ENCODE peak calls at places on chromosomes 11 and 22, in four cellular contexts. One of them, this sample, is unnamed. For H3K9me3, the result is how much of the 10 kb centered on the place peaks cover.

GRCh38 chr11:30725645-30726195 is 139.6 kb upstream of the MPPED2 start:
- DNase-seq in psoas muscle: no peak
- DNase-seq in cardiac muscle cell: no peak
- DNase-seq in mesenchymal stem cell: no peak
- DNase-seq in this sample: no peak

GRCh38 chr22:19960491-19961200 is 19.0 kb upstream of the TXNRD2 start:
- DNase-seq in mesenchymal stem cell: no peak
- DNase-seq in cardiac muscle cell: no peak
- DNase-seq in psoas muscle: no peak
- DNase-seq in this sample: no peak

GRCh38 chr11:43837879-43838278 is 42.8 kb upstream of the ALKBH3 start:
- DNase-seq in mesenchymal stem cell: peak
- DNase-seq in cardiac muscle cell: no peak
- DNase-seq in psoas muscle: no peak
- DNase-seq in this sample: no peak

GRCh38 chr11:12170501-12170900 is 60.1 kb downstream of the MICAL2 start:
- DNase-seq in psoas muscle: no peak
- DNase-seq in mesenchymal stem cell: no peak
- DNase-seq in cardiac muscle cell: no peak
- DNase-seq in this sample: no peak

GRCh38 chr22:37014835-37015586 is 4.2 kb downstream of the TST start:
- DNase-seq in cardiac muscle cell: no peak
- DNase-seq in psoas muscle: peak
- DNase-seq in mesenchymal stem cell: no peak
- DNase-seq in this sample: no peak

GRCh38 chr22:32558681-32559355 is 84.2 kb downstream of the FBXO7 start:
- DNase-seq in mesenchymal stem cell: peak
- DNase-seq in cardiac muscle cell: no peak
- DNase-seq in psoas muscle: peak
- DNase-seq in this sample: peak

GRCh38 chr11:92810423-92810822 is 159.0 kb upstream of the MTNR1B start:
- DNase-seq in cardiac muscle cell: no peak
- DNase-seq in mesenchymal stem cell: no peak
- DNase-seq in psoas muscle: no peak
- DNase-seq in this sample: no peak

GRCh38 chr11:65491614-65492386 is 7.0 kb upstream of the MALAT1 start:
- DNase-seq in cardiac muscle cell: no peak
- DNase-seq in psoas muscle: peak
- DNase-seq in mesenchymal stem cell: peak
- DNase-seq in this sample: peak

GRCh38 chr11:66957971-66958231 is 282 bp downstream of the PC start:
- DNase-seq in psoas muscle: no peak
- DNase-seq in cardiac muscle cell: no peak
- DNase-seq in mesenchymal stem cell: no peak
- DNase-seq in this sample: no peak

GRCh38 chr22:36026741-36027140 is 1.9 kb downstream of the RBFOX2 start:
- DNase-seq in cardiac muscle cell: peak
- DNase-seq in psoas muscle: no peak
- DNase-seq in mesenchymal stem cell: peak
- DNase-seq in this sample: peak

GRCh38 chr22:31244044-31244942 is 32.2 kb downstream of the LIMK2 start:
- DNase-seq in cardiac muscle cell: peak
- DNase-seq in psoas muscle: peak
- DNase-seq in mesenchymal stem cell: peak
- DNase-seq in this sample: peak

GRCh38 chr22:49815641-49816071 is 12.0 kb downstream of the BRD1 start:
- DNase-seq in mesenchymal stem cell: no peak
- DNase-seq in psoas muscle: peak
- DNase-seq in cardiac muscle cell: no peak
- DNase-seq in this sample: no peak

GRCh38 chr11:120108154-120108784 is 29.6 kb downstream of the TRIM29 start:
- DNase-seq in cardiac muscle cell: peak
- DNase-seq in psoas muscle: peak
- DNase-seq in mesenchymal stem cell: peak
- DNase-seq in this sample: peak

GRCh38 chr11:107840120-107840479 is 18.5 kb downstream of the SLC35F2 start:
- DNase-seq in mesenchymal stem cell: no peak
- DNase-seq in cardiac muscle cell: no peak
- DNase-seq in psoas muscle: no peak
- DNase-seq in this sample: peak

GRCh38 chr11:22787565-22788162 is 41.9 kb downstream of the SVIP start:
- DNase-seq in psoas muscle: no peak
- DNase-seq in cardiac muscle cell: peak
- DNase-seq in mesenchymal stem cell: peak
- DNase-seq in this sample: no peak

GRCh38 chr22:34972498-34972897 is 93.5 kb upstream of the ISX start:
- DNase-seq in psoas muscle: no peak
- DNase-seq in cardiac muscle cell: no peak
- DNase-seq in mesenchymal stem cell: no peak
- DNase-seq in this sample: peak

GRCh38 chr11:62149986-62150886 is 26.4 kb downstream of the INCENP start:
- DNase-seq in psoas muscle: no peak
- DNase-seq in mesenchymal stem cell: no peak
- DNase-seq in cardiac muscle cell: no peak
- DNase-seq in this sample: no peak

GRCh38 chr11:114208371-114208770 is 87.8 kb upstream of the NNMT start:
- DNase-seq in cardiac muscle cell: no peak
- DNase-seq in psoas muscle: no peak
- DNase-seq in mesenchymal stem cell: no peak
- DNase-seq in this sample: no peak

GRCh38 chr11:1933416-1934325 is 13.5 kb upstream of the MRPL23 start:
- DNase-seq in psoas muscle: peak
- DNase-seq in cardiac muscle cell: no peak
- DNase-seq in mesenchymal stem cell: no peak
- DNase-seq in this sample: no peak

GRCh38 chr11:99531468-99531867 is 510.7 kb downstream of the CNTN5 start:
- DNase-seq in mesenchymal stem cell: no peak
- DNase-seq in cardiac muscle cell: no peak
- DNase-seq in psoas muscle: no peak
- DNase-seq in this sample: no peak

GRCh38 chr11:62546244-62546936 is at the start of gene AHNAK:
- DNase-seq in psoas muscle: peak
- DNase-seq in mesenchymal stem cell: peak
- DNase-seq in cardiac muscle cell: peak
- DNase-seq in this sample: peak

GRCh38 chr11:45264839-45265515 is 21.2 kb downstream of the SYT13 start:
- DNase-seq in cardiac muscle cell: no peak
- DNase-seq in mesenchymal stem cell: peak
- DNase-seq in psoas muscle: no peak
- DNase-seq in this sample: peak

GRCh38 chr22:49735411-49736311 is 92.0 kb downstream of the BRD1 start:
- DNase-seq in cardiac muscle cell: peak
- DNase-seq in psoas muscle: no peak
- DNase-seq in mesenchymal stem cell: no peak
- DNase-seq in this sample: no peak

GRCh38 chr11:112310414-112310813 is 49.8 kb upstream of the PLET1 start:
- DNase-seq in psoas muscle: no peak
- DNase-seq in cardiac muscle cell: no peak
- DNase-seq in mesenchymal stem cell: peak
- DNase-seq in this sample: no peak

GRCh38 chr11:76313913-76314740 is 66.8 kb downstream of the THAP12 start:
- DNase-seq in cardiac muscle cell: no peak
- DNase-seq in mesenchymal stem cell: peak
- DNase-seq in psoas muscle: peak
- DNase-seq in this sample: no peak

GRCh38 chr11:28767574-28767973 is 659.4 kb downstream of the METTL15 start:
- DNase-seq in cardiac muscle cell: no peak
- DNase-seq in psoas muscle: no peak
- DNase-seq in mesenchymal stem cell: peak
- DNase-seq in this sample: no peak

GRCh38 chr22:25970348-25970995 is 198.8 kb upstream of the SEZ6L start:
- DNase-seq in psoas muscle: peak
- DNase-seq in cardiac muscle cell: peak
- DNase-seq in mesenchymal stem cell: no peak
- DNase-seq in this sample: no peak

GRCh38 chr11:77525455-77526091 is 51.7 kb upstream of the PAK1 start:
- DNase-seq in psoas muscle: no peak
- DNase-seq in cardiac muscle cell: no peak
- DNase-seq in mesenchymal stem cell: no peak
- DNase-seq in this sample: no peak

GRCh38 chr11:132718711-132719641 is 813.3 kb downstream of the OPCML start:
- DNase-seq in mesenchymal stem cell: peak
- DNase-seq in psoas muscle: no peak
- DNase-seq in cardiac muscle cell: no peak
- DNase-seq in this sample: no peak

GRCh38 chr11:130874396-130874795 is 41.9 kb downstream of the SNX19 start:
- DNase-seq in mesenchymal stem cell: no peak
- DNase-seq in cardiac muscle cell: no peak
- DNase-seq in psoas muscle: no peak
- DNase-seq in this sample: no peak

GRCh38 chr11:64799256-64799924 is 3.6 kb downstream of the MAP4K2 start:
- DNase-seq in psoas muscle: peak
- DNase-seq in cardiac muscle cell: no peak
- DNase-seq in mesenchymal stem cell: no peak
- DNase-seq in this sample: no peak

GRCh38 chr22:43135565-43135964 is 7.6 kb downstream of the MCAT start:
- DNase-seq in mesenchymal stem cell: no peak
- DNase-seq in psoas muscle: no peak
- DNase-seq in cardiac muscle cell: no peak
- DNase-seq in this sample: no peak
- H3K9me3 ChIP-seq in mesenchymal stem cell: under half
- H3K9me3 ChIP-seq in psoas muscle: under half
- H3K9me3 ChIP-seq in cardiac muscle cell: under half
- H3K9me3 ChIP-seq in this sample: under half

GRCh38 chr22:47841166-47841565 is 1078.7 kb downstream of the TBC1D22A start:
- DNase-seq in psoas muscle: no peak
- DNase-seq in mesenchymal stem cell: no peak
- DNase-seq in cardiac muscle cell: no peak
- DNase-seq in this sample: no peak

GRCh38 chr22:47835726-47836125 is 1073.3 kb downstream of the TBC1D22A start:
- DNase-seq in cardiac muscle cell: no peak
- DNase-seq in psoas muscle: no peak
- DNase-seq in mesenchymal stem cell: peak
- DNase-seq in this sample: peak

GRCh38 chr22:47839586-47840245 is 1077.3 kb downstream of the TBC1D22A start:
- DNase-seq in mesenchymal stem cell: no peak
- DNase-seq in psoas muscle: no peak
- DNase-seq in cardiac muscle cell: no peak
- DNase-seq in this sample: no peak

GRCh38 chr22:47837703-47838102 is 1075.3 kb downstream of the TBC1D22A start:
- DNase-seq in mesenchymal stem cell: no peak
- DNase-seq in psoas muscle: no peak
- DNase-seq in cardiac muscle cell: no peak
- DNase-seq in this sample: peak

GRCh38 chr22:47836957-47837356 is 1074.5 kb downstream of the TBC1D22A start:
- DNase-seq in psoas muscle: no peak
- DNase-seq in mesenchymal stem cell: no peak
- DNase-seq in cardiac muscle cell: no peak
- DNase-seq in this sample: peak
- H3K9me3 ChIP-seq in psoas muscle: under half
- H3K9me3 ChIP-seq in mesenchymal stem cell: under half
- H3K9me3 ChIP-seq in cardiac muscle cell: under half
- H3K9me3 ChIP-seq in this sample: under half

DNA sequence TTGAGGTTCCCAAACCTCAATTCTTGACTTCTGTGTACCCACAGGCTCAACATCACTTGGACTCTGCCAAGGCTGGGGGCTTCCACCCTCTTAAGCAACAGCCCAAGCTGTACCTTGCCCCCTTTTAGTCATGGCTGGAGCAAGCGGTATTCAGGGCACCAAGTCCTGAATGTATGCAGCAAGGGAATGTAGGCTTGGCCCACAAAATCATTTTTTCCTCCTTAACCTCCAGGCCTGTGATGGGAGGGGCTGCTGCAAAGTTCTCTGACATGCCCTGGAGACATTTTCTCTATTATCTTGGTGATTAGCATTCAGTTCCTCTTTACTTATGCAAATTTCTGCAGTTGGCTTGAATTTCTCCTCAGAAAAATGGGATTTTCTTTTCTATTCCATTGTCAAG is 4.9 kb upstream of the OR5L1 start:
- DNase-seq in cardiac muscle cell: no peak
- DNase-seq in mesenchymal stem cell: no peak
- DNase-seq in psoas muscle: no peak
- DNase-seq in this sample: no peak
- H3K9me3 ChIP-seq in cardiac muscle cell: under half
- H3K9me3 ChIP-seq in mesenchymal stem cell: under half
- H3K9me3 ChIP-seq in psoas muscle: under half
- H3K9me3 ChIP-seq in this sample: under half

GRCh38 chr22:47551438-47551788 is 789.0 kb downstream of the TBC1D22A start:
- DNase-seq in psoas muscle: no peak
- DNase-seq in mesenchymal stem cell: no peak
- DNase-seq in cardiac muscle cell: no peak
- DNase-seq in this sample: no peak
- H3K9me3 ChIP-seq in psoas muscle: under half
- H3K9me3 ChIP-seq in mesenchymal stem cell: under half
- H3K9me3 ChIP-seq in cardiac muscle cell: under half
- H3K9me3 ChIP-seq in this sample: under half

GRCh38 chr22:47250995-47251765 is 488.7 kb downstream of the TBC1D22A start:
- DNase-seq in psoas muscle: no peak
- DNase-seq in cardiac muscle cell: no peak
- DNase-seq in mesenchymal stem cell: no peak
- DNase-seq in this sample: no peak

GRCh38 chr22:47251911-47252310 is 489.5 kb downstream of the TBC1D22A start:
- DNase-seq in mesenchymal stem cell: no peak
- DNase-seq in psoas muscle: no peak
- DNase-seq in cardiac muscle cell: no peak
- DNase-seq in this sample: no peak

GRCh38 chr22:47247609-47248240 is 485.3 kb downstream of the TBC1D22A start:
- DNase-seq in mesenchymal stem cell: no peak
- DNase-seq in cardiac muscle cell: no peak
- DNase-seq in psoas muscle: no peak
- DNase-seq in this sample: no peak

GRCh38 chr22:47248925-47249324 is 486.5 kb downstream of the TBC1D22A start:
- DNase-seq in psoas muscle: no peak
- DNase-seq in mesenchymal stem cell: no peak
- DNase-seq in cardiac muscle cell: no peak
- DNase-seq in this sample: no peak

GRCh38 chr22:47249370-47249928 is 487.0 kb downstream of the TBC1D22A start:
- DNase-seq in psoas muscle: no peak
- DNase-seq in cardiac muscle cell: no peak
- DNase-seq in mesenchymal stem cell: no peak
- DNase-seq in this sample: no peak
- H3K9me3 ChIP-seq in psoas muscle: under half
- H3K9me3 ChIP-seq in cardiac muscle cell: under half
- H3K9me3 ChIP-seq in mesenchymal stem cell: under half
- H3K9me3 ChIP-seq in this sample: under half

GRCh38 chr22:22460060-22460459 is 48.5 kb downstream of the ZNF280B start:
- DNase-seq in mesenchymal stem cell: no peak
- DNase-seq in cardiac muscle cell: no peak
- DNase-seq in psoas muscle: no peak
- DNase-seq in this sample: no peak

GRCh38 chr22:22458896-22459588 is 49.5 kb downstream of the ZNF280B start:
- DNase-seq in mesenchymal stem cell: no peak
- DNase-seq in psoas muscle: no peak
- DNase-seq in cardiac muscle cell: no peak
- DNase-seq in this sample: no peak

GRCh38 chr22:22461111-22461510 is 47.4 kb downstream of the ZNF280B start:
- DNase-seq in mesenchymal stem cell: no peak
- DNase-seq in cardiac muscle cell: no peak
- DNase-seq in psoas muscle: no peak
- DNase-seq in this sample: no peak

GRCh38 chr22:22460635-22461034 is 47.9 kb downstream of the ZNF280B start:
- DNase-seq in psoas muscle: no peak
- DNase-seq in cardiac muscle cell: no peak
- DNase-seq in mesenchymal stem cell: no peak
- DNase-seq in this sample: no peak

GRCh38 chr22:22458387-22458786 is 50.2 kb downstream of the ZNF280B start:
- DNase-seq in cardiac muscle cell: no peak
- DNase-seq in psoas muscle: no peak
- DNase-seq in mesenchymal stem cell: no peak
- DNase-seq in this sample: no peak
- H3K9me3 ChIP-seq in cardiac muscle cell: under half
- H3K9me3 ChIP-seq in psoas muscle: under half
- H3K9me3 ChIP-seq in mesenchymal stem cell: under half
- H3K9me3 ChIP-seq in this sample: under half